ENCODE peak calls at places on chromosomes 13 and 19, in eight cellular contexts. One of them, this sample, is unnamed.

GRCh38 chr19:10808937-10809655 is 26.9 kb downstream of the TMED1 start:
- DNase-seq in WERI-Rb-1: no peak
- DNase-seq in thoracic aorta: no peak
- DNase-seq in breast epithelium: no peak
- DNase-seq in heart right ventricle: no peak
- DNase-seq in A549: no peak
- DNase-seq in naive thymus-derived CD4-positive, alpha-beta T cell: no peak
- DNase-seq in cardiac muscle cell: no peak
- DNase-seq in this sample: no peak

GRCh38 chr13:95457294-95457693 is 95.2 kb upstream of the CLDN10 start:
- DNase-seq in WERI-Rb-1: no peak
- DNase-seq in thoracic aorta: no peak
- DNase-seq in breast epithelium: no peak
- DNase-seq in heart right ventricle: no peak
- DNase-seq in A549: no peak
- DNase-seq in naive thymus-derived CD4-positive, alpha-beta T cell: no peak
- DNase-seq in cardiac muscle cell: no peak
- DNase-seq in this sample: no peak

GRCh38 chr19:13095393-13095784 is 7.3 kb downstream of the LYL1 start:
- DNase-seq in WERI-Rb-1: no peak
- DNase-seq in thoracic aorta: no peak
- DNase-seq in breast epithelium: no peak
- DNase-seq in heart right ventricle: no peak
- DNase-seq in A549: no peak
- DNase-seq in naive thymus-derived CD4-positive, alpha-beta T cell: peak
- DNase-seq in cardiac muscle cell: no peak
- DNase-seq in this sample: no peak

GRCh38 chr13:20462533-20462915 is 63.1 kb downstream of the CRYL1 start:
- DNase-seq in WERI-Rb-1: no peak
- DNase-seq in thoracic aorta: no peak
- DNase-seq in breast epithelium: no peak
- DNase-seq in heart right ventricle: no peak
- DNase-seq in A549: no peak
- DNase-seq in naive thymus-derived CD4-positive, alpha-beta T cell: no peak
- DNase-seq in cardiac muscle cell: no peak
- DNase-seq in this sample: no peak

GRCh38 chr13:40943073-40943472 is 76.0 kb downstream of the ELF1 start:
- DNase-seq in WERI-Rb-1: no peak
- DNase-seq in thoracic aorta: no peak
- DNase-seq in breast epithelium: no peak
- DNase-seq in heart right ventricle: no peak
- DNase-seq in A549: no peak
- DNase-seq in naive thymus-derived CD4-positive, alpha-beta T cell: no peak
- DNase-seq in cardiac muscle cell: no peak
- DNase-seq in this sample: no peak

GRCh38 chr13:55013051-55013450 is 1984.4 kb downstream of the OLFM4 start:
- DNase-seq in WERI-Rb-1: no peak
- DNase-seq in thoracic aorta: no peak
- DNase-seq in breast epithelium: no peak
- DNase-seq in heart right ventricle: no peak
- DNase-seq in A549: no peak
- DNase-seq in naive thymus-derived CD4-positive, alpha-beta T cell: no peak
- DNase-seq in cardiac muscle cell: no peak
- DNase-seq in this sample: no peak

GRCh38 chr13:46509981-46510380 is 43.0 kb upstream of the LRCH1 start:
- DNase-seq in WERI-Rb-1: no peak
- DNase-seq in thoracic aorta: no peak
- DNase-seq in breast epithelium: no peak
- DNase-seq in heart right ventricle: no peak
- DNase-seq in A549: no peak
- DNase-seq in naive thymus-derived CD4-positive, alpha-beta T cell: no peak
- DNase-seq in cardiac muscle cell: no peak
- DNase-seq in this sample: no peak

GRCh38 chr13:70171151-70171550 is 62.9 kb upstream of the KLHL1 start:
- DNase-seq in WERI-Rb-1: no peak
- DNase-seq in thoracic aorta: no peak
- DNase-seq in breast epithelium: no peak
- DNase-seq in heart right ventricle: no peak
- DNase-seq in A549: no peak
- DNase-seq in naive thymus-derived CD4-positive, alpha-beta T cell: no peak
- DNase-seq in cardiac muscle cell: no peak
- DNase-seq in this sample: no peak

GRCh38 chr19:58479303-58479702 is 3.2 kb downstream of the ZNF446 start:
- DNase-seq in WERI-Rb-1: no peak
- DNase-seq in thoracic aorta: no peak
- DNase-seq in breast epithelium: no peak
- DNase-seq in heart right ventricle: no peak
- DNase-seq in A549: no peak
- DNase-seq in naive thymus-derived CD4-positive, alpha-beta T cell: no peak
- DNase-seq in cardiac muscle cell: no peak
- DNase-seq in this sample: no peak

GRCh38 chr19:10402441-10403038 is 802 bp downstream of the CDC37 start:
- DNase-seq in WERI-Rb-1: no peak
- DNase-seq in thoracic aorta: no peak
- DNase-seq in breast epithelium: no peak
- DNase-seq in heart right ventricle: peak
- DNase-seq in A549: no peak
- DNase-seq in naive thymus-derived CD4-positive, alpha-beta T cell: no peak
- DNase-seq in cardiac muscle cell: no peak
- DNase-seq in this sample: no peak

GRCh38 chr19:10478903-10479384 is 24.2 kb downstream of the KEAP1 start:
- DNase-seq in WERI-Rb-1: peak
- DNase-seq in thoracic aorta: peak
- DNase-seq in breast epithelium: peak
- DNase-seq in heart right ventricle: peak
- DNase-seq in A549: peak
- DNase-seq in naive thymus-derived CD4-positive, alpha-beta T cell: peak
- DNase-seq in cardiac muscle cell: peak
- DNase-seq in this sample: peak

GRCh38 chr13:99496322-99497142 is 4.7 kb upstream of the TM9SF2 start:
- DNase-seq in WERI-Rb-1: no peak
- DNase-seq in thoracic aorta: peak
- DNase-seq in breast epithelium: peak
- DNase-seq in heart right ventricle: peak
- DNase-seq in A549: no peak
- DNase-seq in naive thymus-derived CD4-positive, alpha-beta T cell: peak
- DNase-seq in cardiac muscle cell: no peak
- DNase-seq in this sample: no peak

GRCh38 chr19:41784337-41785239 is 11.8 kb upstream of the CEACAM3 start:
- DNase-seq in WERI-Rb-1: no peak
- DNase-seq in thoracic aorta: no peak
- DNase-seq in breast epithelium: no peak
- DNase-seq in heart right ventricle: no peak
- DNase-seq in A549: no peak
- DNase-seq in naive thymus-derived CD4-positive, alpha-beta T cell: peak
- DNase-seq in cardiac muscle cell: no peak
- DNase-seq in this sample: no peak

GRCh38 chr13:98632971-98633370 is 56.1 kb upstream of the STK24 start:
- DNase-seq in WERI-Rb-1: peak
- DNase-seq in thoracic aorta: no peak
- DNase-seq in breast epithelium: no peak
- DNase-seq in heart right ventricle: no peak
- DNase-seq in A549: no peak
- DNase-seq in naive thymus-derived CD4-positive, alpha-beta T cell: no peak
- DNase-seq in cardiac muscle cell: no peak
- DNase-seq in this sample: no peak

GRCh38 chr13:28636677-28637317 is 22.1 kb upstream of the POMP start:
- DNase-seq in WERI-Rb-1: peak
- DNase-seq in thoracic aorta: no peak
- DNase-seq in breast epithelium: peak
- DNase-seq in heart right ventricle: no peak
- DNase-seq in A549: peak
- DNase-seq in naive thymus-derived CD4-positive, alpha-beta T cell: peak
- DNase-seq in cardiac muscle cell: peak
- DNase-seq in this sample: no peak

GRCh38 chr19:44024900-44025216 is 321 bp upstream of the ZNF222 start:
- DNase-seq in WERI-Rb-1: no peak
- DNase-seq in thoracic aorta: no peak
- DNase-seq in breast epithelium: no peak
- DNase-seq in heart right ventricle: no peak
- DNase-seq in A549: no peak
- DNase-seq in naive thymus-derived CD4-positive, alpha-beta T cell: no peak
- DNase-seq in cardiac muscle cell: no peak
- DNase-seq in this sample: no peak

GRCh38 chr19:7246601-7247000 is 47.6 kb downstream of the INSR start:
- DNase-seq in WERI-Rb-1: no peak
- DNase-seq in thoracic aorta: no peak
- DNase-seq in breast epithelium: no peak
- DNase-seq in heart right ventricle: no peak
- DNase-seq in A549: no peak
- DNase-seq in naive thymus-derived CD4-positive, alpha-beta T cell: no peak
- DNase-seq in cardiac muscle cell: no peak
- DNase-seq in this sample: no peak

GRCh38 chr19:7238091-7238490 is 56.1 kb downstream of the INSR start:
- DNase-seq in WERI-Rb-1: no peak
- DNase-seq in thoracic aorta: no peak
- DNase-seq in breast epithelium: no peak
- DNase-seq in heart right ventricle: no peak
- DNase-seq in A549: no peak
- DNase-seq in naive thymus-derived CD4-positive, alpha-beta T cell: no peak
- DNase-seq in cardiac muscle cell: no peak
- DNase-seq in this sample: no peak

GRCh38 chr19:7247160-7247559 is 47.1 kb downstream of the INSR start:
- DNase-seq in WERI-Rb-1: no peak
- DNase-seq in thoracic aorta: no peak
- DNase-seq in breast epithelium: peak
- DNase-seq in heart right ventricle: no peak
- DNase-seq in A549: no peak
- DNase-seq in naive thymus-derived CD4-positive, alpha-beta T cell: no peak
- DNase-seq in cardiac muscle cell: no peak
- DNase-seq in this sample: no peak

GRCh38 chr19:7242601-7243258 is 51.5 kb downstream of the INSR start:
- DNase-seq in WERI-Rb-1: no peak
- DNase-seq in thoracic aorta: peak
- DNase-seq in breast epithelium: no peak
- DNase-seq in heart right ventricle: no peak
- DNase-seq in A549: no peak
- DNase-seq in naive thymus-derived CD4-positive, alpha-beta T cell: no peak
- DNase-seq in cardiac muscle cell: no peak
- DNase-seq in this sample: no peak
- H3K27ac ChIP-seq in WERI-Rb-1: no peak
- H3K27ac ChIP-seq in thoracic aorta: peak
- H3K27ac ChIP-seq in breast epithelium: peak
- H3K27ac ChIP-seq in heart right ventricle: peak
- H3K27ac ChIP-seq in A549: no peak
- H3K27ac ChIP-seq in naive thymus-derived CD4-positive, alpha-beta T cell: no peak
- H3K27ac ChIP-seq in cardiac muscle cell: no peak
- H3K27ac ChIP-seq in this sample: no peak

DNA sequence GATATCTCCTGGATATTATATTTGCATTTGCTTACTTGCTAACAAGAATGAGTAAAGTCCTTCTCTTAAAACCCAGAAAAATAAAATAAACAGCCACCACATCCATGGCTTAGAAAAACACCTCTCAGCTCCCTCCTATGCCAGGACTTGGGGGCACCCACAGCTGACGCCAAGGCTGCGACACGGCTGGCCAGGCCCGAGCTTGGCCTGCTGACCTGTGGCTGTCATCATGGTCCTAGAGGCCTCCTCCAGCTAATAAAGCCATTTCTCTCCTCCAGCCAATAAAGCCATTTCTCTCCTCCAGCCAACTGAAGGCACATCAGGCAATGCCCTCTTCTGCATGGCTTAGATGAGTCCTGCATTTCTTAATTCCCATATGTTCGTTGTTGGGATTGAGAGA is 20.9 kb downstream of the C19orf12 start:
- DNase-seq in WERI-Rb-1: no peak
- DNase-seq in thoracic aorta: no peak
- DNase-seq in breast epithelium: no peak
- DNase-seq in heart right ventricle: no peak
- DNase-seq in A549: no peak
- DNase-seq in naive thymus-derived CD4-positive, alpha-beta T cell: no peak
- DNase-seq in cardiac muscle cell: no peak
- DNase-seq in this sample: no peak
- H3K27ac ChIP-seq in WERI-Rb-1: no peak
- H3K27ac ChIP-seq in thoracic aorta: peak
- H3K27ac ChIP-seq in breast epithelium: no peak
- H3K27ac ChIP-seq in heart right ventricle: no peak
- H3K27ac ChIP-seq in A549: no peak
- H3K27ac ChIP-seq in naive thymus-derived CD4-positive, alpha-beta T cell: no peak
- H3K27ac ChIP-seq in cardiac muscle cell: no peak
- H3K27ac ChIP-seq in this sample: peak

DNA sequence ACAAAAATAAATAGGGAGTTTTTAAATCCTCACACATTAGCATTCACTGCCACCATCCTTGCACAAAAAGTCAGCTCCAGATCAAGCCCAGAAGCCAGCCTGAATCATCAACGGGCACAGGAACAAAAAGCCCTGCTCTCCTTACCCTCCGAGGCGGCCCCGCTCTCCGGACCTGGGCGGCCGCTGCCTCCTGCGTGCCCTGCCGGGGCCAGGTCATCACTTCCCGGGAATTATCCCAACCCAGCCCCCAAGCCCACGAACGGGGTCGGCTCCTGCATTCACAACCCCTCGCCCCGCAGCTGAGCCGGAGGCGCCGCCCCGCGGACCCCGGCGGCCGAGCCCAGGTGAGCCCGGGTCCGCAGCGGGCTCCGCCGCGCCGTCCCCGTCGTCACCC is 754 bp downstream of the DNAJB1 start:
- DNase-seq in WERI-Rb-1: no peak
- DNase-seq in thoracic aorta: no peak
- DNase-seq in breast epithelium: no peak
- DNase-seq in heart right ventricle: no peak
- DNase-seq in A549: no peak
- DNase-seq in naive thymus-derived CD4-positive, alpha-beta T cell: no peak
- DNase-seq in cardiac muscle cell: peak
- DNase-seq in this sample: no peak
- H3K27ac ChIP-seq in WERI-Rb-1: peak
- H3K27ac ChIP-seq in thoracic aorta: peak
- H3K27ac ChIP-seq in breast epithelium: peak
- H3K27ac ChIP-seq in heart right ventricle: peak
- H3K27ac ChIP-seq in A549: peak
- H3K27ac ChIP-seq in naive thymus-derived CD4-positive, alpha-beta T cell: peak
- H3K27ac ChIP-seq in cardiac muscle cell: peak
- H3K27ac ChIP-seq in this sample: peak

GRCh38 chr19:3364501-3364858 is 1.9 kb upstream of the NFIC start:
- DNase-seq in WERI-Rb-1: no peak
- DNase-seq in thoracic aorta: no peak
- DNase-seq in breast epithelium: no peak
- DNase-seq in heart right ventricle: no peak
- DNase-seq in A549: no peak
- DNase-seq in naive thymus-derived CD4-positive, alpha-beta T cell: no peak
- DNase-seq in cardiac muscle cell: no peak
- DNase-seq in this sample: no peak

GRCh38 chr19:3365447-3366103 is 808 bp upstream of the NFIC start:
- DNase-seq in WERI-Rb-1: peak
- DNase-seq in thoracic aorta: no peak
- DNase-seq in breast epithelium: peak
- DNase-seq in heart right ventricle: peak
- DNase-seq in A549: no peak
- DNase-seq in naive thymus-derived CD4-positive, alpha-beta T cell: no peak
- DNase-seq in cardiac muscle cell: no peak
- DNase-seq in this sample: peak

GRCh38 chr19:3362217-3362907 is 4.0 kb upstream of the NFIC start:
- DNase-seq in WERI-Rb-1: no peak
- DNase-seq in thoracic aorta: no peak
- DNase-seq in breast epithelium: no peak
- DNase-seq in heart right ventricle: no peak
- DNase-seq in A549: no peak
- DNase-seq in naive thymus-derived CD4-positive, alpha-beta T cell: no peak
- DNase-seq in cardiac muscle cell: no peak
- DNase-seq in this sample: no peak

GRCh38 chr19:3365093-3365446 is 1.3 kb upstream of the NFIC start:
- DNase-seq in WERI-Rb-1: no peak
- DNase-seq in thoracic aorta: no peak
- DNase-seq in breast epithelium: no peak
- DNase-seq in heart right ventricle: no peak
- DNase-seq in A549: no peak
- DNase-seq in naive thymus-derived CD4-positive, alpha-beta T cell: no peak
- DNase-seq in cardiac muscle cell: no peak
- DNase-seq in this sample: no peak

GRCh38 chr19:3363841-3364500 is 2.4 kb upstream of the NFIC start:
- DNase-seq in WERI-Rb-1: no peak
- DNase-seq in thoracic aorta: no peak
- DNase-seq in breast epithelium: no peak
- DNase-seq in heart right ventricle: no peak
- DNase-seq in A549: no peak
- DNase-seq in naive thymus-derived CD4-positive, alpha-beta T cell: no peak
- DNase-seq in cardiac muscle cell: no peak
- DNase-seq in this sample: no peak
- H3K27ac ChIP-seq in WERI-Rb-1: no peak
- H3K27ac ChIP-seq in thoracic aorta: peak
- H3K27ac ChIP-seq in breast epithelium: peak
- H3K27ac ChIP-seq in heart right ventricle: peak
- H3K27ac ChIP-seq in A549: peak
- H3K27ac ChIP-seq in naive thymus-derived CD4-positive, alpha-beta T cell: no peak
- H3K27ac ChIP-seq in cardiac muscle cell: no peak
- H3K27ac ChIP-seq in this sample: no peak

This sample was measured in caudate nucleus.